ENCODE peak calls at places on chromosomes 1 and 21, in six cellular contexts. One of them, this sample, is unnamed.

GRCh38 chr1:100995196-100995983 is 30.2 kb downstream of the DPH5 start:
- DNase-seq in breast epithelium: no peak
- DNase-seq in heart left ventricle: no peak
- DNase-seq in uterus: no peak
- DNase-seq in brain microvascular endothelial cell: no peak
- DNase-seq in effector memory CD4-positive, alpha-beta T cell: no peak
- DNase-seq in this sample: no peak

GRCh38 chr1:79006564-79006963 is at the start of gene ADGRL4:
- DNase-seq in breast epithelium: no peak
- DNase-seq in heart left ventricle: peak; percentile 76
- DNase-seq in uterus: peak; percentile 25
- DNase-seq in brain microvascular endothelial cell: peak; percentile 60
- DNase-seq in effector memory CD4-positive, alpha-beta T cell: no peak
- DNase-seq in this sample: no peak

GRCh38 chr1:111656093-111657017 is 36.8 kb downstream of the RAP1A start:
- DNase-seq in breast epithelium: no peak
- DNase-seq in heart left ventricle: no peak
- DNase-seq in uterus: no peak
- DNase-seq in brain microvascular endothelial cell: peak; percentile 31
- DNase-seq in effector memory CD4-positive, alpha-beta T cell: peak; percentile 9
- DNase-seq in this sample: no peak

GRCh38 chr1:152459596-152460528 is 45.8 kb upstream of the CRNN start:
- DNase-seq in breast epithelium: no peak
- DNase-seq in heart left ventricle: peak; percentile 79
- DNase-seq in uterus: peak; percentile 21
- DNase-seq in brain microvascular endothelial cell: peak; percentile 56
- DNase-seq in effector memory CD4-positive, alpha-beta T cell: peak; percentile 59
- DNase-seq in this sample: no peak

GRCh38 chr1:229889031-229889517 is 178.0 kb upstream of the GALNT2 start:
- DNase-seq in breast epithelium: no peak
- DNase-seq in heart left ventricle: no peak
- DNase-seq in uterus: no peak
- DNase-seq in brain microvascular endothelial cell: no peak
- DNase-seq in effector memory CD4-positive, alpha-beta T cell: no peak
- DNase-seq in this sample: no peak

GRCh38 chr1:65398083-65398482 is 22.4 kb upstream of the LEPR start:
- DNase-seq in breast epithelium: no peak
- DNase-seq in heart left ventricle: no peak
- DNase-seq in uterus: no peak
- DNase-seq in brain microvascular endothelial cell: no peak
- DNase-seq in effector memory CD4-positive, alpha-beta T cell: no peak
- DNase-seq in this sample: no peak

GRCh38 chr21:45574081-45574501 is 31.9 kb upstream of the SLC19A1 start:
- DNase-seq in breast epithelium: peak; percentile 49
- DNase-seq in heart left ventricle: no peak
- DNase-seq in uterus: peak; percentile 10
- DNase-seq in brain microvascular endothelial cell: no peak
- DNase-seq in effector memory CD4-positive, alpha-beta T cell: no peak
- DNase-seq in this sample: no peak

GRCh38 chr1:34694383-34694782 is 60.5 kb upstream of the GJB5 start:
- DNase-seq in breast epithelium: no peak
- DNase-seq in heart left ventricle: no peak
- DNase-seq in uterus: no peak
- DNase-seq in brain microvascular endothelial cell: no peak
- DNase-seq in effector memory CD4-positive, alpha-beta T cell: no peak
- DNase-seq in this sample: no peak

GRCh38 chr1:190475394-190476250 is 2.0 kb downstream of the BRINP3 start:
- DNase-seq in breast epithelium: no peak
- DNase-seq in heart left ventricle: no peak
- DNase-seq in uterus: no peak
- DNase-seq in brain microvascular endothelial cell: no peak
- DNase-seq in effector memory CD4-positive, alpha-beta T cell: no peak
- DNase-seq in this sample: no peak

GRCh38 chr1:172408958-172409357 is 11.5 kb upstream of the C1orf105 start:
- DNase-seq in breast epithelium: no peak
- DNase-seq in heart left ventricle: no peak
- DNase-seq in uterus: no peak
- DNase-seq in brain microvascular endothelial cell: no peak
- DNase-seq in effector memory CD4-positive, alpha-beta T cell: no peak
- DNase-seq in this sample: no peak

GRCh38 chr1:163174524-163175437 is 27.9 kb downstream of the RGS5 start:
- DNase-seq in breast epithelium: peak; percentile 53
- DNase-seq in heart left ventricle: peak; percentile 75
- DNase-seq in uterus: peak; percentile 74
- DNase-seq in brain microvascular endothelial cell: peak; percentile 71
- DNase-seq in effector memory CD4-positive, alpha-beta T cell: no peak
- DNase-seq in this sample: peak; percentile 2

GRCh38 chr1:211487082-211487481 is 4.9 kb downstream of the RD3 start:
- DNase-seq in breast epithelium: no peak
- DNase-seq in heart left ventricle: no peak
- DNase-seq in uterus: no peak
- DNase-seq in brain microvascular endothelial cell: no peak
- DNase-seq in effector memory CD4-positive, alpha-beta T cell: no peak
- DNase-seq in this sample: no peak

GRCh38 chr1:208935517-208936187 is 647.9 kb upstream of the CAMK1G start:
- DNase-seq in breast epithelium: no peak
- DNase-seq in heart left ventricle: no peak
- DNase-seq in uterus: no peak
- DNase-seq in brain microvascular endothelial cell: no peak
- DNase-seq in effector memory CD4-positive, alpha-beta T cell: no peak
- DNase-seq in this sample: no peak

GRCh38 chr1:90729484-90730246 is 12.6 kb upstream of the BARHL2 start:
- DNase-seq in breast epithelium: no peak
- DNase-seq in heart left ventricle: no peak
- DNase-seq in uterus: no peak
- DNase-seq in brain microvascular endothelial cell: no peak
- DNase-seq in effector memory CD4-positive, alpha-beta T cell: no peak
- DNase-seq in this sample: no peak

GRCh38 chr1:54570161-54570560 is 22.1 kb downstream of the ACOT11 start:
- DNase-seq in breast epithelium: no peak
- DNase-seq in heart left ventricle: no peak
- DNase-seq in uterus: no peak
- DNase-seq in brain microvascular endothelial cell: no peak
- DNase-seq in effector memory CD4-positive, alpha-beta T cell: no peak
- DNase-seq in this sample: no peak

GRCh38 chr1:54569339-54569738 is 21.3 kb downstream of the ACOT11 start:
- DNase-seq in breast epithelium: no peak
- DNase-seq in heart left ventricle: peak; percentile 63
- DNase-seq in uterus: no peak
- DNase-seq in brain microvascular endothelial cell: no peak
- DNase-seq in effector memory CD4-positive, alpha-beta T cell: no peak
- DNase-seq in this sample: no peak

GRCh38 chr1:54572236-54572850 is 24.3 kb downstream of the ACOT11 start:
- DNase-seq in breast epithelium: no peak
- DNase-seq in heart left ventricle: no peak
- DNase-seq in uterus: no peak
- DNase-seq in brain microvascular endothelial cell: no peak
- DNase-seq in effector memory CD4-positive, alpha-beta T cell: no peak
- DNase-seq in this sample: no peak

GRCh38 chr1:54571803-54572202 is 23.8 kb downstream of the ACOT11 start:
- DNase-seq in breast epithelium: no peak
- DNase-seq in heart left ventricle: no peak
- DNase-seq in uterus: no peak
- DNase-seq in brain microvascular endothelial cell: no peak
- DNase-seq in effector memory CD4-positive, alpha-beta T cell: no peak
- DNase-seq in this sample: no peak

DNA sequence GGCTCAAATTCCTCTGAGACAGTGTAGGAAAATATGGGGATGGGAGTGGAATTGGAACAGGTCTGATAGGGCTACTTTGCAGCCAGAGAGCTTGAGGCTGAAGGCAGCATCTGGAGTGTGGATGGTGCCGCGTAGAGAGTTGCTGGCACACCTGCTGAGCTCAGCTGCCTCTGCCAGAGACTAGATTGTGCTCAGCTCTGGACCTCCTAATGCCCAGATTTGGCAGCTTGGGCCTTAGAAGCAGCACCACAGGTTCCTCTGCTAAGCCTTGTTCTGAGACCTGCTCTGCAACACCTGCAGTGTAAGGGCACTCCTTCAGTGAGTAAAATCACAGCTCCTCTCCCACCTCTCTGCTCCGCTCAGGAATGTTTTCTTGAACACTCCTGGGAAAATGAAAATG is 23.3 kb downstream of the ACOT11 start:
- DNase-seq in breast epithelium: no peak
- DNase-seq in heart left ventricle: no peak
- DNase-seq in uterus: no peak
- DNase-seq in brain microvascular endothelial cell: no peak
- DNase-seq in effector memory CD4-positive, alpha-beta T cell: no peak
- DNase-seq in this sample: no peak
- H3K27ac ChIP-seq in breast epithelium: peak overlapping the region; percentile 65
- H3K27ac ChIP-seq in heart left ventricle: no peak overlapping the region
- H3K27ac ChIP-seq in uterus: no peak overlapping the region
- H3K27ac ChIP-seq in brain microvascular endothelial cell: no peak overlapping the region
- H3K27ac ChIP-seq in effector memory CD4-positive, alpha-beta T cell: no peak overlapping the region
- H3K27ac ChIP-seq in this sample: peak overlapping the region; percentile 21

GRCh38 chr1:201375169-201375568 is 2.3 kb downstream of the TNNT2 start:
- DNase-seq in breast epithelium: no peak
- DNase-seq in heart left ventricle: no peak
- DNase-seq in uterus: no peak
- DNase-seq in brain microvascular endothelial cell: no peak
- DNase-seq in effector memory CD4-positive, alpha-beta T cell: no peak
- DNase-seq in this sample: no peak
- H3K27ac ChIP-seq in breast epithelium: no peak overlapping the region
- H3K27ac ChIP-seq in heart left ventricle: peak overlapping the region; percentile 97
- H3K27ac ChIP-seq in uterus: no peak overlapping the region
- H3K27ac ChIP-seq in brain microvascular endothelial cell: no peak overlapping the region
- H3K27ac ChIP-seq in effector memory CD4-positive, alpha-beta T cell: no peak overlapping the region
- H3K27ac ChIP-seq in this sample: no peak overlapping the region

GRCh38 chr1:222824641-222825040 is 9.8 kb downstream of the DISP1 start:
- DNase-seq in breast epithelium: no peak
- DNase-seq in heart left ventricle: no peak
- DNase-seq in uterus: no peak
- DNase-seq in brain microvascular endothelial cell: no peak
- DNase-seq in effector memory CD4-positive, alpha-beta T cell: no peak
- DNase-seq in this sample: no peak

GRCh38 chr1:222828939-222829338 is 14.1 kb downstream of the DISP1 start:
- DNase-seq in breast epithelium: no peak
- DNase-seq in heart left ventricle: no peak
- DNase-seq in uterus: no peak
- DNase-seq in brain microvascular endothelial cell: no peak
- DNase-seq in effector memory CD4-positive, alpha-beta T cell: no peak
- DNase-seq in this sample: no peak

GRCh38 chr1:222833484-222833883 is 18.6 kb downstream of the DISP1 start:
- DNase-seq in breast epithelium: no peak
- DNase-seq in heart left ventricle: no peak
- DNase-seq in uterus: no peak
- DNase-seq in brain microvascular endothelial cell: no peak
- DNase-seq in effector memory CD4-positive, alpha-beta T cell: no peak
- DNase-seq in this sample: no peak

DNA sequence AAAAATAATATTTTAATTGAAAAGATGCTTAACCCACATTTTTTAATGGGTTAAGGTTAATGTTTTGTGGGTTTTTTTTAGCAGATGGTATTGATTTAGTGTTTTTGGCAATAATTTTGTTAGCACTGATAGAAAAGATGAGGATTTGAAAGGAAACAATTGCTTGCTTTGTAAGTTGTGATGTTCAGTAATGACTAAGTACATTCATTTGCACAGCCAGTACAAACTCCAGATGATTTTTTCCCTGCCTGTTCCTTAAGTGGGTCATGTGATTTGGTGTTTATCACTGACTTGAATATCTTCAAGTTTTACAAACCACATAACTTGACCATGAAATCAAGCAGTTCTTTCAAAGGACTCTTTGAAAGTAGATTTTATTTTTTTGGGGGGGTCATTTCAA is 15.0 kb downstream of the DISP1 start:
- DNase-seq in breast epithelium: no peak
- DNase-seq in heart left ventricle: no peak
- DNase-seq in uterus: no peak
- DNase-seq in brain microvascular endothelial cell: no peak
- DNase-seq in effector memory CD4-positive, alpha-beta T cell: no peak
- DNase-seq in this sample: no peak
- H3K27ac ChIP-seq in breast epithelium: no peak overlapping the region
- H3K27ac ChIP-seq in heart left ventricle: no peak overlapping the region
- H3K27ac ChIP-seq in uterus: peak overlapping the region; percentile 24
- H3K27ac ChIP-seq in brain microvascular endothelial cell: no peak overlapping the region
- H3K27ac ChIP-seq in effector memory CD4-positive, alpha-beta T cell: no peak overlapping the region
- H3K27ac ChIP-seq in this sample: no peak overlapping the region

GRCh38 chr1:24927886-24928630 is 2.0 kb downstream of the RUNX3 start:
- DNase-seq in breast epithelium: no peak
- DNase-seq in heart left ventricle: no peak
- DNase-seq in uterus: no peak
- DNase-seq in brain microvascular endothelial cell: no peak
- DNase-seq in effector memory CD4-positive, alpha-beta T cell: no peak
- DNase-seq in this sample: no peak
- H3K27ac ChIP-seq in breast epithelium: peak overlapping the region; percentile 71
- H3K27ac ChIP-seq in heart left ventricle: no peak overlapping the region
- H3K27ac ChIP-seq in uterus: no peak overlapping the region
- H3K27ac ChIP-seq in brain microvascular endothelial cell: no peak overlapping the region
- H3K27ac ChIP-seq in effector memory CD4-positive, alpha-beta T cell: peak overlapping the region; percentile 96
- H3K27ac ChIP-seq in this sample: no peak overlapping the region

GRCh38 chr1:169108897-169109560 is 2.5 kb downstream of the ATP1B1 start:
- DNase-seq in breast epithelium: no peak
- DNase-seq in heart left ventricle: no peak
- DNase-seq in uterus: no peak
- DNase-seq in brain microvascular endothelial cell: peak; percentile 55
- DNase-seq in effector memory CD4-positive, alpha-beta T cell: no peak
- DNase-seq in this sample: peak; percentile 35
- H3K27ac ChIP-seq in breast epithelium: peak overlapping the region; percentile 90
- H3K27ac ChIP-seq in heart left ventricle: peak overlapping the region; percentile 83
- H3K27ac ChIP-seq in uterus: peak overlapping the region; percentile 84
- H3K27ac ChIP-seq in brain microvascular endothelial cell: peak overlapping the region; percentile 75
- H3K27ac ChIP-seq in effector memory CD4-positive, alpha-beta T cell: no peak overlapping the region
- H3K27ac ChIP-seq in this sample: peak overlapping the region; percentile 93

This sample was measured in caudate nucleus.